ENCODE peak calls at places on chromosomes 7 and 10, in four cellular contexts. S is H1, J is HepG2, Z is K562. W is an unnamed sample.

GRCh38 chr10:103575416-103576075 is 82.0 kb downstream of the NEURL1 start:
- DNase-seq in S (no peak), Z (no peak), J (no peak), W (no peak)

GRCh38 chr7:24825931-24826661 is 68.8 kb upstream of the GSDME start:
- DNase-seq in J (peak; percentile 99), S (no peak), Z (peak; percentile 68), W (peak; percentile 93)

GRCh38 chr7:8149222-8149621 is 112.7 kb downstream of the ICA1 start:
- DNase-seq in J (no peak), Z (no peak), S (no peak), W (no peak)

GRCh38 chr10:71312840-71313789 is 5.9 kb upstream of the SLC29A3 start:
- DNase-seq in S (no peak), Z (peak; percentile 31), J (no peak), W (no peak)

GRCh38 chr10:20276127-20276979 is 460.1 kb downstream of the PLXDC2 start:
- DNase-seq in S (no peak), Z (no peak), J (peak; percentile 65), W (no peak)

GRCh38 chr10:93579089-93579488 is 12.6 kb downstream of the FFAR4 start:
- DNase-seq in J (peak; percentile 60), Z (no peak), S (no peak), W (peak; percentile 34)

GRCh38 chr7:142867097-142867378 is 12.2 kb downstream of the EPHB6 start:
- DNase-seq in Z (no peak), S (no peak), J (no peak), W (no peak)

GRCh38 chr10:116045957-116046356 is 227.0 kb downstream of the GFRA1 start:
- DNase-seq in S (no peak), J (no peak), Z (no peak), W (no peak)

GRCh38 chr10:33216661-33217427 is 117.6 kb downstream of the NRP1 start:
- DNase-seq in S (no peak), Z (no peak), J (peak; percentile 17), W (no peak)

GRCh38 chr7:143437568-143437967 is 5.7 kb upstream of the TAS2R60 start:
- DNase-seq in Z (no peak), J (no peak), S (no peak), W (no peak)

GRCh38 chr10:55630491-55631056 is 730.5 kb downstream of the ZWINT start:
- DNase-seq in S (peak; percentile 56), J (no peak), Z (no peak), W (no peak)

GRCh38 chr10:99329238-99329890 is at the start of gene CNNM1:
- DNase-seq in S (peak; percentile 74), Z (no peak), J (no peak), W (no peak)

GRCh38 chr10:126844406-126844805 is 60.8 kb upstream of the DOCK1 start:
- DNase-seq in S (no peak), J (no peak), Z (no peak), W (no peak)

GRCh38 chr7:83677180-83677866 is 28.4 kb upstream of the SEMA3E start:
- DNase-seq in Z (peak; percentile 10), J (no peak), S (no peak), W (peak; percentile 92)

GRCh38 chr7:132249591-132249971 is 326.7 kb downstream of the PLXNA4 start:
- DNase-seq in Z (peak; percentile 24), J (peak; percentile 64), S (peak; percentile 56), W (no peak)

GRCh38 chr10:128063736-128064614 is 62.2 kb downstream of the MKI67 start:
- DNase-seq in Z (no peak), S (no peak), J (no peak), W (no peak)

GRCh38 chr7:74134117-74134539 is 40.0 kb upstream of the EIF4H start:
- DNase-seq in Z (peak; percentile 85), S (no peak), J (no peak), W (no peak)

GRCh38 chr10:62788861-62789467 is 15.6 kb upstream of the ADO start:
- DNase-seq in J (peak; percentile 26), Z (no peak), S (no peak), W (no peak)

GRCh38 chr7:114484226-114484625 is 69.6 kb downstream of the FOXP2 start:
- DNase-seq in J (no peak), Z (no peak), S (no peak), W (no peak)

GRCh38 chr7:129698516-129699418 is 87.2 kb downstream of the NRF1 start:
- DNase-seq in J (no peak), S (no peak), Z (no peak), W (peak; percentile 19)

GRCh38 chr10:98486421-98486820 is 39.7 kb upstream of the HPS1 start:
- DNase-seq in Z (no peak), S (no peak), J (no peak), W (no peak)

GRCh38 chr7:151982806-151983205 is 26.6 kb downstream of the GALNTL5 start:
- DNase-seq in S (no peak), Z (no peak), J (no peak), W (no peak)

GRCh38 chr10:1289591-1289990 is 233.4 kb downstream of the WDR37 start:
- DNase-seq in J (no peak), Z (no peak), S (peak; percentile 41), W (no peak)
- TF ChIP-seq ZNF274 in J (no peak), Z (no peak), S (no peak), W (no peak)

DNA sequence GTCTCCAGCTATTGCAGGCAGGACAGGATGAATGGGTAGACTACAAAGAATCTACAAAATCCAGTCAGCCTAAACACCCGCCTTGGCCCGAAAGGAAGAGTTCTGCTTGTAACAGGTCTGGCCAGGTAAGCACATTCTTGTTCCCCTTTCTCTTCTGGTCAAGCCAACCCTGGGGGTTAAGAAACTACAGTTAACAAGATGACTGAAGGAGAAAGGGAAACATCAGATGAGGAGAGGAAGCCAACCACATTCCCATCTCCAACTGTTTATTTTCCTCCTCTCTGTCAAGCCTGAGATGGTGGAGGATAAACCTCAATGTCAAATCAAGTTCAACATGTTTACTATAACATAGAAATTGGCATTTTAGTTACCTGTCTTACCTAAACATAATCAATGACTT is 198.9 kb downstream of the IPMK start:
- DNase-seq in S (no peak), Z (no peak), J (no peak), W (no peak)
- TF ChIP-seq FOSL1 in S (no peak), Z (no peak), J (no peak), W (no peak)

GRCh38 chr7:44367475-44368030 is 42.2 kb upstream of the CAMK2B start:
- DNase-seq in S (no peak), J (no peak), Z (no peak), W (no peak)
- TF ChIP-seq SIN3A in S (no peak), J (no peak), Z (no peak), W (no peak)

GRCh38 chr7:155825346-155825745 is 13.1 kb upstream of the SHH start:
- DNase-seq in J (no peak), S (no peak), Z (no peak), W (no peak)
- TF ChIP-seq ZNF274 in J (no peak), S (no peak), Z (no peak), W (no peak)

GRCh38 chr10:7953447-7953846 is 101.0 kb upstream of the GATA3 start:
- DNase-seq in Z (no peak), S (no peak), J (peak; percentile 10), W (no peak)

GRCh38 chr10:7955446-7955845 is 99.0 kb upstream of the GATA3 start:
- DNase-seq in J (no peak), S (no peak), Z (no peak), W (no peak)

GRCh38 chr10:7960108-7960507 is 94.4 kb upstream of the GATA3 start:
- DNase-seq in S (no peak), Z (no peak), J (no peak), W (no peak)

GRCh38 chr10:7956508-7956907 is 98.0 kb upstream of the GATA3 start:
- DNase-seq in Z (peak; percentile 35), S (no peak), J (no peak), W (no peak)

GRCh38 chr10:7957591-7957990 is 96.9 kb upstream of the GATA3 start:
- DNase-seq in J (no peak), S (no peak), Z (no peak), W (no peak)
- TF ChIP-seq FOSL1 in J (no peak), S (no peak), Z (no peak), W (no peak)

GRCh38 chr10:45355494-45355893 is 18.5 kb upstream of the ALOX5 start:
- DNase-seq in S (no peak), Z (no peak), J (no peak), W (no peak)

GRCh38 chr10:45354261-45354660 is 19.8 kb upstream of the ALOX5 start:
- DNase-seq in J (no peak), Z (peak; percentile 46), S (no peak), W (no peak)

DNA sequence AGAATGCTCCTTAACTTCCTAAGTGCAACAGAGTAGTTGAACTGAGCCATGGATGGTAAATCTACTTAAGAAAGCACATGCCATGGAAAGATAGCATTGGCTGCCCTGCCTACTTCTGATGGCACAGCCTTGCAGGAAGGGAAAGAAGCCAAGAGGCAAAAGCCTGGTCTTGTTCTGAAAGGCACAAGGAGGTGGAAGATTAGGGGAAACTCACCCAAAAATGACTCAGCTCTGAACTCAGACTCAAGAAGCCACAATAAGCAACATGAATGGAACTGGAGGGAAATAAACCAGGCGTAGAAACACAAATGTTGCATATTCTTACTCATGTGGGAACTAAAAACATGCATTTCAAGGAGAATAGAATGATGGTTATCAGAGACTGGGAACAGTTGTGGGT is 20.8 kb upstream of the ALOX5 start:
- DNase-seq in Z (peak; percentile 58), S (no peak), J (no peak), W (no peak)
- TF ChIP-seq SIN3A in Z (no peak), S (no peak), J (no peak), W (no peak)

GRCh38 chr10:112166800-112167199 is 16.8 kb downstream of the GPAM start:
- DNase-seq in J (peak; percentile 24), S (no peak), Z (no peak), W (no peak)
- TF ChIP-seq ZNF274 in J (no peak), S (no peak), Z (no peak), W (no peak)

DNA sequence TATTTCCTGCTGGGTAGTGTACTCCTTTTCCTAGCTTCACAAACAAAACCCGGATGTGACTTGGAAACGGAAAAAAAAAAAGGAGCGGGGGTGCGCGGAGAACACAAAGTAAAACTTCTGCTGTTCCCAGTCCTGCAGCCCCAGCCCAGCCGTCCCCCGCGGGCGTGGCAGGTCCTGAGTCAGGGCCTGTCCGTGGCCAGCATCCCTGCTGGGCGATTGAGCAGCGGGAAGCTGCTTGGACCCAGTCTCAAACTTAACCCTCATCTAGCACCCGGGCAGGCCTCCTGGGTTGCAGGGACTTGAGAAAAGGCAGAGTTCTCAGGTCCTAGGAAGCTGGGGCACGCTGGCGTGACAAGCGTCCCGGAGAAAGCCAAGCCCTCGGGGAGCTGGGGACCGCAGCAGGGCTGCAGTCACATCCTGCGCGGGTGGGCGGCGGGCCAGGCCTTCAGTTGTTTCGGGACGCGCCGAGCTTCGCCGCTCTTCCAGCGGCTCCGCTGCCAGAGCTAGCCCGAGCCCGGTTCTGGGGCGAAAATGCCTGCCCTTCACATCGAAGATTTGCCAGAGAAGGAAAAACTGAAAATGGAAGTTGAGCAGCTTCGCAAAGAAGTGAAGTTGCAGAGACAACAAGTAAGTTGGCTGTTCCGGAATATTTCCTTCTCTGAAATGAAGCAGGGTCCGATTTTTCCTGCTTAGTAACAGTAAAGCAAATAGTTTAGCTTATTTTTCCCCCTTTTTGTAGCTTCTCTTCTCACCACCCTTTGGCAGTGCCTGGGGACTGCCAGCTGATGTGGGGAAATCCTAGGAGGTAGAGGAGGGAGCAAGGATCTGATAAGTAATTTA is at the start of gene GNG11:
- DNase-seq in Z (peak; percentile 25), S (peak; percentile 75), J (no peak), W (no peak)
- TF ChIP-seq FOSL1 in Z (no peak), S (no peak), J (no peak), W (no peak)